ENCODE peak calls at places on chromosomes 12 and 14, in nine cellular contexts. N is cardiac fibroblast, H is foreskin fibroblast, F is tibial nerve, C is brain microvascular endothelial cell, I is AG10803, Q is stomach, Y is AG04449, S is fibroblast of lung. J is an unnamed sample.

GRCh38 chr14:90721619-90722305 is 94.5 kb downstream of the TTC7B start:
- DNase-seq in N (no peak), H (no peak), F (no peak), C (no peak), I (no peak), Q (no peak), Y (no peak), S (peak), J (no peak)

GRCh38 chr12:121391619-121392324 is 8.1 kb upstream of the RNF34 start:
- DNase-seq in N (peak), H (peak), F (peak), C (no peak), I (peak), Q (peak), Y (peak), S (peak), J (peak)

GRCh38 chr12:106585862-106586534 is 3.2 kb downstream of the RFX4 start:
- DNase-seq in N (no peak), H (no peak), F (no peak), C (no peak), I (no peak), Q (no peak), Y (no peak), S (no peak), J (no peak)

GRCh38 chr12:98698603-98699463 is 53.7 kb downstream of the APAF1 start:
- DNase-seq in N (peak), H (peak), F (peak), C (peak), I (peak), Q (peak), Y (peak), S (peak), J (peak)

GRCh38 chr12:96189781-96190180 is 4.4 kb upstream of the ELK3 start:
- DNase-seq in N (no peak), H (no peak), F (no peak), C (no peak), I (no peak), Q (no peak), Y (no peak), S (no peak), J (no peak)

GRCh38 chr14:40347675-40348074 is 915.4 kb upstream of the FBXO33 start:
- DNase-seq in N (no peak), H (no peak), F (no peak), C (no peak), I (no peak), Q (no peak), Y (no peak), S (no peak), J (no peak)

GRCh38 chr14:71416392-71416791 is 509.1 kb downstream of the PCNX1 start:
- DNase-seq in N (no peak), H (no peak), F (no peak), C (peak), I (no peak), Q (no peak), Y (no peak), S (peak), J (no peak)

GRCh38 chr12:69000540-69001243 is 67.7 kb upstream of the CPM start:
- DNase-seq in N (no peak), H (peak), F (no peak), C (peak), I (peak), Q (no peak), Y (no peak), S (peak), J (no peak)

GRCh38 chr14:94306047-94306978 is 13.2 kb upstream of the SERPINA10 start:
- DNase-seq in N (no peak), H (no peak), F (no peak), C (no peak), I (no peak), Q (no peak), Y (no peak), S (no peak), J (no peak)

GRCh38 chr12:27975222-27976136 is 2.9 kb upstream of the PTHLH start:
- DNase-seq in N (peak), H (no peak), F (no peak), C (peak), I (peak), Q (no peak), Y (no peak), S (peak), J (no peak)
- H3K4me3 ChIP-seq in N (peak), H (peak), F (peak), C (peak), I (peak), Q (peak), Y (peak), S (no peak), J (no peak)

DNA sequence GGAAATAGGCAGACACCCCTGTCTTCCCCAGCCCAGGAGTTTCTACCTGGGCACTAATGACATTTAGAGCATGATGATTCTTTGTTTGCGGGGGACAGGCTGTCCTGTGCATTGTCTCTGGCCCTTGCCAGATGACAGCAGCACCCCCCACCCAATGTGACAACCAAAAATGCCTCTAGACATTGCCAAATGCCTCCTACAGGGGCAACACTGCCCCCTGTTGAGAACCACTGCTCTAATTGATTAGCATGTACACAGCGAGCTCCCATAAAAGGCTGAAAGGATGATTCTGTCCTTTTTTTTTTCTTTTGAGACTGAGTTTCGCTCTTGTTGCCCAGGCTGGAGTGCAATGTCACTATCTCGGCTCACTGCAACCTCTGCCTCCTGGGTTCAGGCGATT is 50.5 kb downstream of the MAP1LC3B2 start:
- DNase-seq in N (peak), H (no peak), F (no peak), C (no peak), I (no peak), Q (no peak), Y (no peak), S (no peak), J (peak)
- H3K4me3 ChIP-seq in N (no peak), H (no peak), F (no peak), C (no peak), I (no peak), Q (no peak), Y (no peak), S (no peak), J (no peak)

GRCh38 chr14:21526672-21527319 is 650 bp upstream of the SALL2 start:
- DNase-seq in N (no peak), H (no peak), F (no peak), C (no peak), I (no peak), Q (no peak), Y (no peak), S (no peak), J (no peak)
- H3K4me3 ChIP-seq in N (peak), H (peak), F (peak), C (peak), I (peak), Q (peak), Y (peak), S (no peak), J (peak)

GRCh38 chr14:58788655-58789054 is 150.9 kb downstream of the DACT1 start:
- DNase-seq in N (no peak), H (no peak), F (peak), C (no peak), I (no peak), Q (no peak), Y (no peak), S (no peak), J (no peak)

GRCh38 chr14:58789106-58789505 is 151.3 kb downstream of the DACT1 start:
- DNase-seq in N (no peak), H (no peak), F (no peak), C (no peak), I (no peak), Q (no peak), Y (no peak), S (no peak), J (no peak)

GRCh38 chr14:58785741-58786140 is 148.0 kb downstream of the DACT1 start:
- DNase-seq in N (no peak), H (no peak), F (no peak), C (no peak), I (no peak), Q (no peak), Y (no peak), S (no peak), J (no peak)

GRCh38 chr14:58789756-58790155 is 152.0 kb downstream of the DACT1 start:
- DNase-seq in N (no peak), H (no peak), F (no peak), C (no peak), I (no peak), Q (no peak), Y (no peak), S (no peak), J (no peak)

DNA sequence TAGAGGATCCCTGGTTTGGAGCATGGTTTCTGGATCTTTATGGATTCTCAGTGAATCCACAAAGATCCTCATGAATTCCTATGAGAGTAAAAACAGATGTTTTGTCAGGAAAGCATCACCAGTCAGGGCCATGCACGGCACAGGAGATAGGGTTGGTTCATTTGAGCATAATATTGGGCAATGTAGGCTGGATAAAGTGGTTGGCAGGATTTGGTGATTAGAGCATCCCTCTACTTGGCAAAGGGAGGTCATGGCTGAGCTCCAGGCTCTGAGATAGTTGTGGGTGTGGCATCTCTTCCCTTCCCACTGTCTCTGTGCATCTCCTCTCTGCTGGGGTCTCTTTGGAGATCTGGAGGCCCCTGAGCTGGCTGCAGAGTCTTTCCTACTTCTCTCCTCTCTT is 149.8 kb downstream of the DACT1 start:
- DNase-seq in N (no peak), H (no peak), F (no peak), C (no peak), I (peak), Q (no peak), Y (no peak), S (no peak), J (no peak)
- H3K4me3 ChIP-seq in N (no peak), H (no peak), F (no peak), C (no peak), I (no peak), Q (no peak), Y (no peak), S (no peak), J (no peak)

GRCh38 chr12:66297080-66297479 is 5.2 kb upstream of the HELB start:
- DNase-seq in N (no peak), H (no peak), F (no peak), C (no peak), I (no peak), Q (no peak), Y (no peak), S (no peak), J (no peak)
- H3K4me3 ChIP-seq in N (no peak), H (no peak), F (no peak), C (no peak), I (no peak), Q (no peak), Y (no peak), S (no peak), J (no peak)

DNA sequence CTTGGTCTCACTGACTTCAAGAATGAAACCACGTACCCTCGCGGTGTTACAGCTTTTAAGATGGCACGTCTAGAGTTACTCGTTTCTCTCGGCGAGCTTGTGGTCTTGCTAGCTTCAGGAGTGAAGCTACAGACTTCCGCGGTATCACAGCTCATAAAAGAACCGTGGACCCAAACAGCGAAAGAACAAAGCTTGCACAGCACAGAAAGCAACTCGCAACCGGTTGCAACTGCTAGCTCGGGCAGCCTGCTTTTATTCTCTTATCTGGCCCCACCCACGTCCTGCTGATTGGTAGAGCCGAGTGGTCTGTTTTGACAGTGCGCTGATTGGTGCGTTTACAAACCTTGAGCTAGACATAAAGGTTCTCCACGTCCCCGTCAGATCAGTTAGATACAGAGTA is 4.2 kb upstream of the CLEC4C start:
- DNase-seq in N (no peak), H (no peak), F (no peak), C (no peak), I (no peak), Q (no peak), Y (no peak), S (no peak), J (no peak)
- H3K4me3 ChIP-seq in N (no peak), H (no peak), F (no peak), C (no peak), I (no peak), Q (no peak), Y (no peak), S (no peak), J (no peak)

GRCh38 chr12:32535260-32535999 is 136.1 kb downstream of the FGD4 start:
- DNase-seq in N (peak), H (peak), F (peak), C (peak), I (peak), Q (peak), Y (no peak), S (peak), J (peak)

GRCh38 chr12:32532951-32533350 is 133.6 kb downstream of the FGD4 start:
- DNase-seq in N (no peak), H (no peak), F (no peak), C (no peak), I (no peak), Q (no peak), Y (no peak), S (no peak), J (no peak)

GRCh38 chr12:32533971-32534590 is 134.7 kb downstream of the FGD4 start:
- DNase-seq in N (peak), H (peak), F (peak), C (peak), I (peak), Q (peak), Y (peak), S (peak), J (no peak)

GRCh38 chr12:32536000-32536345 is 136.6 kb downstream of the FGD4 start:
- DNase-seq in N (no peak), H (no peak), F (no peak), C (no peak), I (no peak), Q (no peak), Y (no peak), S (no peak), J (no peak)

GRCh38 chr12:32534698-32535097 is 135.3 kb downstream of the FGD4 start:
- DNase-seq in N (no peak), H (no peak), F (no peak), C (no peak), I (no peak), Q (no peak), Y (no peak), S (no peak), J (no peak)
- H3K4me3 ChIP-seq in N (peak), H (peak), F (peak), C (peak), I (peak), Q (peak), Y (peak), S (peak), J (no peak)